ENCODE peak calls at places on chromosomes 4 and X, in five cellular contexts. X, O, F, L and T are unnamed samples.
A peak's percentile ranks its signal among the peaks of the same experiment; 100 is the strongest.

GRCh38 chr4:141241986-141242385 is 21.3 kb downstream of the ZNF330 start:
- DNase-seq in X (peak; percentile 22), O (no peak), F (no peak), L (no peak), T (no peak)

GRCh38 chr4:173518419-173519102 is 11.5 kb downstream of the HAND2 start:
- DNase-seq in X (peak; percentile 24), O (no peak), F (no peak), L (no peak), T (no peak)

GRCh38 chrX:39458779-39459178 is 639.0 kb downstream of the BCOR start:
- DNase-seq in X (no peak), O (no peak), F (no peak), L (no peak), T (no peak)

GRCh38 chrX:120749141-120749846 is 119.4 kb upstream of the C1GALT1C1 start:
- DNase-seq in X (peak; percentile 81), O (no peak), F (no peak), L (no peak), T (no peak)

GRCh38 chr4:93232883-93233282 is 595.7 kb upstream of the ATOH1 start:
- DNase-seq in X (no peak), O (no peak), F (no peak), L (no peak), T (no peak)

GRCh38 chr4:141524116-141524515 is 112.3 kb upstream of the IL15 start:
- DNase-seq in X (peak; percentile 66), O (no peak), F (no peak), L (no peak), T (peak; percentile 33)

GRCh38 chr4:179465131-179465797 is 2023.0 kb upstream of the AGA start:
- DNase-seq in X (no peak), O (no peak), F (no peak), L (no peak), T (no peak)

GRCh38 chr4:10083861-10084641 is 32.5 kb downstream of the WDR1 start:
- DNase-seq in X (no peak), O (no peak), F (no peak), L (peak; percentile 48), T (no peak)

GRCh38 chr4:106978046-106978774 is 57.9 kb downstream of the DKK2 start:
- DNase-seq in X (no peak), O (no peak), F (no peak), L (no peak), T (no peak)

GRCh38 chrX:153560000-153560399 is 38.9 kb downstream of the CCNQ start:
- DNase-seq in X (peak; percentile 10), O (no peak), F (no peak), L (no peak), T (peak; percentile 18)

GRCh38 chr4:2269618-2270163 is 7.8 kb upstream of the MXD4 start:
- DNase-seq in X (no peak), O (no peak), F (no peak), L (peak; percentile 39), T (no peak)

GRCh38 chrX:153970398-153971123 is 1.1 kb downstream of the HCFC1 start:
- DNase-seq in X (peak; percentile 70), O (peak; percentile 47), F (peak; percentile 16), L (peak; percentile 68), T (peak; percentile 79)

GRCh38 chrX:41332408-41332987 is 1.5 kb upstream of the DDX3X start:
- DNase-seq in X (no peak), O (peak; percentile 17), F (peak; percentile 6), L (no peak), T (no peak)

GRCh38 chr4:101205878-101206277 is 141.4 kb downstream of the PPP3CA start:
- DNase-seq in X (peak; percentile 38), O (no peak), F (peak; percentile 5), L (no peak), T (peak; percentile 81)

GRCh38 chr4:133483600-133484246 is 334.6 kb downstream of the PCDH10 start:
- DNase-seq in X (no peak), O (no peak), F (no peak), L (no peak), T (peak; percentile 12)

GRCh38 chr4:86818211-86818610 is 31.0 kb downstream of the SLC10A6 start:
- DNase-seq in X (peak; percentile 54), O (no peak), F (no peak), L (no peak), T (no peak)

GRCh38 chr4:146585761-146586333 is 52.8 kb upstream of the POU4F2 start:
- DNase-seq in X (peak; percentile 88), O (no peak), F (no peak), L (no peak), T (peak; percentile 66)
- H3K4me3 ChIP-seq in X (no peak overlapping the region), O (no peak overlapping the region), F (no peak overlapping the region), L (no peak overlapping the region), T (no peak overlapping the region)

DNA sequence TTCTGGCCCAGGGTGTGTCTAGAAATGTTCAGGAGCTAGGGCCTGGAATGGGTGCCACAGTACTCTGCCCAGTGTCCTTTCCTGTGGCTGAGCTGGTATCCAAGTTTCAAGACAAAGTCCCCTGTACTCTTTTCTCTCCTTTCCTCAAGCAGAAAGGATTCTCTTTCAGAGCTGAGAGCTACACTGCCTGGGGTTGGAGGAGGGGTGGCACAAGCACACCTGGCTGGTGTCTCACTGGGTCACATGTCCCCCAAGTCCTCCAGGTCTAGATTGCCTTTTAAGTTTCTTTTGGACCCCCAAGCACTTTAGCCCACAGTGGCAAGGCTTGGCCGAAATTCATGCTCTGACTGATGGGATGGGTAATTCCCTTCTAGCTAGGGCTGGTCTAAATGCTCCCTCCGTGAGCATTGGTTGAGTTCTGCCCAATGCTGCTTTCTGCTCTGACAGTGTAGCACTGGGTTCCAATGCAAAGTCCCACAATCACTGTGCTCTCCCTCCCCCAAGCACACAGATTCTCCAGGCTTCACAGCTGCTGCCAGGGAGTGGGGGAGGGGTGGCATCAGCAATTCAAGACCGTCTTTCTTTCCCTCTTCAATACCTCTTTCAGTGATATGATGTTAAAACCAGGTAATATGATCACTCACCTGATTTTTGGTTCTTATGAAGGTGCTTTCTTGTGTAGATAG is 47.8 kb downstream of the BEX3 start:
- DNase-seq in X (no peak), O (no peak), F (no peak), L (no peak), T (no peak)
- H3K4me3 ChIP-seq in X (no peak overlapping the region), O (no peak overlapping the region), F (no peak overlapping the region), L (no peak overlapping the region), T (no peak overlapping the region)

GRCh38 chr4:56211202-56211601 is 176.1 kb downstream of the AASDH start:
- DNase-seq in X (no peak), O (no peak), F (no peak), L (no peak), T (no peak)
- H3K4me3 ChIP-seq in X (no peak overlapping the region), O (no peak overlapping the region), F (no peak overlapping the region), L (no peak overlapping the region), T (no peak overlapping the region)

DNA sequence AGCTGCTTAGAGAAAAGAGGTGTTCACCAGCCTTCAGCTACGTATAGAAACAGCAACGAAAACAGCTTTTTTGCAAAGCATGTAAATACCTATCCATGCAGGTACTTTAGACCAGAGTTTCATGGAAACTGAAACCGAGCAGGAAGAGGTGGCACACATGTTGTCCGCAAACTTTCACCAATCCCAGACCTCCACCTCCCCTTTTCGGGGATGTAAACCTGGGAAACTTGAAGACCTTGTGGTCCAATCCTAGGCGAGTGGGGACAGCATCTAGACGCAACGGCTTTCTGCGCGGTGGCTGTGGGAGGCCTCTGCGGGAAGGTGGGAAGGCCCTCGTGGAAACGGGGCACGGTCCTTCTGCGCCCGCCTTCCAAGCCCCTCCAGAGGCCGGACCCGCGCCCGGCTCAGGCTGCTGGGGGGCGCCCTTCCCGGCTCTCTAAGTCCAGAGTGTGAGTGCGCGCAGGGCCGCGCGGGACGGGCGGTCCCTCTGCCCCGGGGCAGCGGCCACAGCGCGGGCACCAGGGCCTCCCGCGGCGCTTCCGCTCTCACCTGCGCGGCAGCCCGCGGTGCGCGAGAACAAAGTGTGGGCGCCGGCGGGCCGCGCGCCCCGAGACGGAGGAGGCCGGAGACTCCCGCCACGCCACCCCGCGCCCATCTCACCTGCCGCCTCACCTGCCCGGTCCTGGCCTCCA is 831 bp upstream of the SHROOM2 start:
- DNase-seq in X (no peak), O (no peak), F (no peak), L (no peak), T (no peak)
- H3K4me3 ChIP-seq in X (no peak overlapping the region), O (no peak overlapping the region), F (no peak overlapping the region), L (peak overlapping the region; percentile 39), T (no peak overlapping the region)